ENCODE peak calls at places on chromosomes 3 and 15, in eight cellular contexts. W is AG04450, V is body of pancreas, E is SK-N-SH, Q is GM12865, S is tibial artery, F is astrocyte of the spinal cord, H is GM12878. N is an unnamed sample.

GRCh38 chr15:43939070-43939469 is 112.3 kb downstream of the WDR76 start:
- DNase-seq in W (no peak), V (no peak), E (peak), Q (no peak), S (no peak), F (peak), H (no peak), N (no peak)

GRCh38 chr15:55775316-55775715 is 32.4 kb upstream of the PRTG start:
- DNase-seq in W (no peak), V (no peak), E (peak), Q (no peak), S (no peak), F (no peak), H (no peak), N (no peak)

GRCh38 chr3:155232605-155233004 is 60.9 kb downstream of the STRIT1 start:
- DNase-seq in W (peak), V (peak), E (peak), Q (peak), S (peak), F (peak), H (no peak), N (no peak)

GRCh38 chr3:102124301-102125158 is 275.2 kb downstream of the NFKBIZ start:
- DNase-seq in W (no peak), V (no peak), E (no peak), Q (no peak), S (no peak), F (peak), H (no peak), N (no peak)

GRCh38 chr3:112470791-112471190 is 28.5 kb downstream of the BTLA start:
- DNase-seq in W (peak), V (no peak), E (no peak), Q (no peak), S (no peak), F (peak), H (no peak), N (no peak)

GRCh38 chr15:85993116-85993515 is 86.6 kb upstream of the AGBL1 start:
- DNase-seq in W (no peak), V (no peak), E (no peak), Q (no peak), S (no peak), F (no peak), H (no peak), N (no peak)

GRCh38 chr3:179730508-179730907 is 77.7 kb downstream of the USP13 start:
- DNase-seq in W (no peak), V (no peak), E (no peak), Q (no peak), S (no peak), F (no peak), H (no peak), N (no peak)

GRCh38 chr15:58545307-58546065 is 113.7 kb downstream of the LIPC start:
- DNase-seq in W (no peak), V (no peak), E (no peak), Q (no peak), S (no peak), F (peak), H (no peak), N (no peak)

GRCh38 chr3:186806173-186807055 is at the start of gene RFC4:
- DNase-seq in W (no peak), V (peak), E (peak), Q (peak), S (peak), F (peak), H (no peak), N (peak)

GRCh38 chr3:47685037-47685436 is 96.7 kb downstream of the SMARCC1 start:
- DNase-seq in W (no peak), V (no peak), E (no peak), Q (no peak), S (no peak), F (peak), H (no peak), N (no peak)

GRCh38 chr15:87572381-87572780 is 684.2 kb downstream of the NTRK3 start:
- DNase-seq in W (no peak), V (no peak), E (no peak), Q (no peak), S (no peak), F (no peak), H (no peak), N (no peak)

GRCh38 chr15:26759991-26760390 is 12.9 kb downstream of the GABRB3 start:
- DNase-seq in W (no peak), V (no peak), E (no peak), Q (no peak), S (no peak), F (no peak), H (no peak), N (no peak)

GRCh38 chr15:29124581-29125381 is 144.8 kb downstream of the NSMCE3 start:
- DNase-seq in W (no peak), V (no peak), E (no peak), Q (no peak), S (no peak), F (peak), H (no peak), N (no peak)

GRCh38 chr3:77746892-77747291 is 707.0 kb downstream of the ROBO2 start:
- DNase-seq in W (no peak), V (no peak), E (no peak), Q (no peak), S (no peak), F (no peak), H (peak), N (no peak)

GRCh38 chr3:156910022-156910421 is 83.9 kb downstream of the LEKR1 start:
- DNase-seq in W (no peak), V (no peak), E (no peak), Q (no peak), S (no peak), F (no peak), H (no peak), N (no peak)

GRCh38 chr3:132804498-132804897 is 82.3 kb upstream of the NPHP3 start:
- DNase-seq in W (no peak), V (no peak), E (no peak), Q (no peak), S (no peak), F (peak), H (no peak), N (no peak)

GRCh38 chr3:189786479-189787064 is 155.4 kb downstream of the TP63 start:
- DNase-seq in W (no peak), V (no peak), E (no peak), Q (no peak), S (no peak), F (no peak), H (no peak), N (no peak)

GRCh38 chr3:179898024-179898423 is 138.7 kb downstream of the PEX5L start:
- DNase-seq in W (peak), V (peak), E (peak), Q (peak), S (no peak), F (peak), H (no peak), N (peak)

GRCh38 chr3:105401691-105402149 is 35.0 kb downstream of the ALCAM start:
- DNase-seq in W (no peak), V (no peak), E (no peak), Q (no peak), S (no peak), F (peak), H (no peak), N (no peak)

GRCh38 chr3:60010778-60011177 is 961.0 kb upstream of the CFAP20DC start:
- DNase-seq in W (no peak), V (no peak), E (no peak), Q (peak), S (no peak), F (no peak), H (peak), N (peak)

GRCh38 chr15:52163321-52164190 is 27.6 kb downstream of the GNB5 start:
- DNase-seq in W (no peak), V (no peak), E (peak), Q (peak), S (no peak), F (no peak), H (no peak), N (no peak)

GRCh38 chr15:72033711-72034110 is 84.2 kb downstream of the MYO9A start:
- DNase-seq in W (no peak), V (no peak), E (no peak), Q (no peak), S (no peak), F (peak), H (no peak), N (no peak)

GRCh38 chr3:195204360-195205166 is 66.4 kb downstream of the XXYLT1 start:
- DNase-seq in W (no peak), V (no peak), E (peak), Q (no peak), S (no peak), F (peak), H (peak), N (no peak)

GRCh38 chr15:96345560-96346389 is 15.3 kb downstream of the NR2F2 start:
- DNase-seq in W (no peak), V (peak), E (peak), Q (peak), S (peak), F (peak), H (no peak), N (no peak)

GRCh38 chr3:98737301-98737700 is 25.8 kb upstream of the ST3GAL6 start:
- DNase-seq in W (no peak), V (no peak), E (no peak), Q (no peak), S (no peak), F (no peak), H (no peak), N (no peak)

GRCh38 chr15:77352932-77353331 is 67.0 kb downstream of the PEAK1 start:
- DNase-seq in W (no peak), V (no peak), E (no peak), Q (no peak), S (no peak), F (no peak), H (no peak), N (no peak)

GRCh38 chr15:95086543-95087252 is 855.3 kb downstream of the MCTP2 start:
- DNase-seq in W (peak), V (no peak), E (no peak), Q (no peak), S (no peak), F (peak), H (no peak), N (no peak)

GRCh38 chr3:136055491-136055890 is 90.0 kb downstream of the PPP2R3A start:
- DNase-seq in W (no peak), V (no peak), E (no peak), Q (no peak), S (no peak), F (no peak), H (no peak), N (no peak)

GRCh38 chr15:38530113-38530512 is 34.5 kb downstream of the RASGRP1 start:
- DNase-seq in W (no peak), V (no peak), E (no peak), Q (peak), S (no peak), F (no peak), H (peak), N (no peak)

GRCh38 chr15:69032006-69032405 is 17.5 kb downstream of the NOX5 start:
- DNase-seq in W (no peak), V (no peak), E (no peak), Q (no peak), S (no peak), F (no peak), H (no peak), N (no peak)

GRCh38 chr15:98412852-98413251 is 235.5 kb upstream of the IGF1R start:
- DNase-seq in W (no peak), V (no peak), E (no peak), Q (no peak), S (no peak), F (no peak), H (no peak), N (no peak)

GRCh38 chr3:2511356-2511755 is 412.7 kb downstream of the CNTN4 start:
- DNase-seq in W (no peak), V (no peak), E (peak), Q (no peak), S (no peak), F (no peak), H (no peak), N (no peak)

GRCh38 chr3:159158213-159158612 is 356.4 kb downstream of the MFSD1 start:
- DNase-seq in W (no peak), V (no peak), E (no peak), Q (peak), S (no peak), F (peak), H (no peak), N (no peak)

GRCh38 chr3:40223856-40224255 is 85.7 kb upstream of the EIF1B start:
- DNase-seq in W (no peak), V (no peak), E (no peak), Q (no peak), S (no peak), F (no peak), H (no peak), N (no peak)

GRCh38 chr3:43285644-43286043 is 696 bp upstream of the SNRK start:
- DNase-seq in W (no peak), V (peak), E (peak), Q (no peak), S (no peak), F (no peak), H (no peak), N (no peak)
- H3K4me3 ChIP-seq in W (peak), V (no peak), E (peak), Q (peak), S (peak), F (peak), H (no peak), N (no peak)

GRCh38 chr15:101501703-101502373 is 12.3 kb upstream of the PCSK6 start:
- DNase-seq in W (no peak), V (no peak), E (peak), Q (peak), S (no peak), F (no peak), H (no peak), N (no peak)
- TF ChIP-seq CTCF in W (peak), V (peak), E (peak), Q (peak), S (peak), F (peak), H (peak), N (peak)

DNA sequence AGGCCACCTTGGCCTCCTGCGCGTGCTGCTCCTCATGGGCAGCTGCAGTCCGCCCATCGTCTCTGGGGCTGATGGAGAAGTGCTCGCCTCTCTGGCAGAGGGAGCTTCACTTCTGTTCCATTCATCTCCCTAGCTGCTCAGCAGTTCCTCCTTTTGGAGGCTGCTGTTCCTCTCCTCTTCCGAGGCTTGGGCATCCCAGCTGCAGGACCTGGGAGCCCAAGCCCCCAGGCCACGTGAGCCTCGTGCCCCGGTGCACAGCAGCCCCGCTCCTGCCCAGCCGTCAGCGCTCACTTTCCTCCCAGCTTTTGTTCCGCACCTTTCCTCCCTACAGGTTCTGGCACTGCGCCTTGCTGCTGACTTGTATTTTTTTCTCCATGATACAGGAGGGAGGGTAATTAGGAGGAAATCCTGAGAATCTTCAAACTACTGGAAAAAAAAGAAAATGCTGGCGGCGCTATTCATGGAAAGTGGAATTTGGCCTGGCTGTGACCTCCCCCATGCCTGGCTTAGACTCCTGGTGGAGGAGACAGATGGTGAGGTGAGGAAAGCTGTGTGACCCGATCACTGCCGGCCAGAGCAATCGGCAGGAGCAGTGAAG is 210.1 kb downstream of the CHST2 start:
- DNase-seq in W (no peak), V (no peak), E (peak), Q (no peak), S (no peak), F (peak), H (no peak), N (no peak)
- H3K4me3 ChIP-seq in W (no peak), V (no peak), E (no peak), Q (no peak), S (no peak), F (no peak), H (no peak), N (no peak)

GRCh38 chr3:134852893-134853351 is 57.9 kb downstream of the EPHB1 start:
- DNase-seq in W (no peak), V (no peak), E (no peak), Q (peak), S (no peak), F (no peak), H (peak), N (peak)
- TF ChIP-seq CTCF in W (no peak), V (no peak), E (no peak), Q (no peak), S (no peak), F (no peak), H (peak), N (peak)

N was measured in GM12864.